ENCODE peak calls at places on chromosomes 11 and 22, in four cellular contexts. T, R, L and Q are unnamed samples.

GRCh38 chr11:4060182-4060923 is 34.2 kb upstream of the RRM1 start:
- DNase-seq in T (no peak), R (no peak), L (no peak), Q (no peak)

GRCh38 chr22:19336133-19337075 is 44.9 kb upstream of the CLTCL1 start:
- DNase-seq in T (no peak), R (no peak), L (no peak), Q (no peak)

GRCh38 chr22:31233001-31233400 is 20.9 kb downstream of the LIMK2 start:
- DNase-seq in T (no peak), R (no peak), L (no peak), Q (no peak)

GRCh38 chr22:33057363-33057995 is 702 bp downstream of the SYN3 start:
- DNase-seq in T (no peak), R (no peak), L (no peak), Q (no peak)

GRCh38 chr11:124402326-124402922 is 3.6 kb upstream of the OR8B3 start:
- DNase-seq in T (peak; percentile 32), R (peak; percentile 67), L (peak; percentile 88), Q (peak; percentile 8)

GRCh38 chr11:66860449-66860831 is 3.6 kb downstream of the LRFN4 start:
- DNase-seq in T (peak; percentile 26), R (no peak), L (no peak), Q (no peak)

GRCh38 chr11:16080688-16081388 is 275.5 kb downstream of the SOX6 start:
- DNase-seq in T (no peak), R (no peak), L (no peak), Q (no peak)

GRCh38 chr11:123272565-123272964 is 77.5 kb upstream of the CLMP start:
- DNase-seq in T (no peak), R (no peak), L (no peak), Q (no peak)

GRCh38 chr11:15627560-15627959 is 512.8 kb downstream of the INSC start:
- DNase-seq in T (no peak), R (no peak), L (peak; percentile 59), Q (no peak)

GRCh38 chr11:86818466-86819282 is 18.3 kb downstream of the PRSS23 start:
- DNase-seq in T (no peak), R (peak; percentile 20), L (peak; percentile 83), Q (peak; percentile 74)

GRCh38 chr22:49655168-49655812 is 172.4 kb downstream of the BRD1 start:
- DNase-seq in T (no peak), R (no peak), L (no peak), Q (no peak)

GRCh38 chr11:125886997-125887372 is 483 bp upstream of the HYLS1 start:
- DNase-seq in T (peak; percentile 56), R (peak; percentile 31), L (no peak), Q (peak; percentile 78)

GRCh38 chr11:45922425-45923082 is at the start of gene LARGE2:
- DNase-seq in T (no peak), R (no peak), L (no peak), Q (peak; percentile 82)

GRCh38 chr22:43995798-43996169 is 28.3 kb upstream of the PARVB start:
- DNase-seq in T (no peak), R (no peak), L (no peak), Q (no peak)

GRCh38 chr22:46454233-46454909 is 83.0 kb downstream of the CELSR1 start:
- DNase-seq in T (no peak), R (no peak), L (no peak), Q (no peak)

GRCh38 chr11:783581-784015 is 6.3 kb downstream of the CEND1 start:
- DNase-seq in T (peak; percentile 73), R (peak; percentile 57), L (peak; percentile 86), Q (peak; percentile 44)